ENCODE peak calls at places on chromosomes 13 and 19, in eight cellular contexts. U, S, I, G, W, D, X and N are unnamed samples.

GRCh38 chr19:43738780-43739211 is 16.0 kb downstream of the SMG9 start:
- DNase-seq in G (no peak), W (no peak), U (no peak), I (no peak), X (no peak), S (no peak), D (no peak), N (no peak)

GRCh38 chr13:112455476-112456059 is 79.4 kb downstream of the SPACA7 start:
- DNase-seq in S (no peak), W (no peak), X (no peak), G (no peak), U (no peak), D (no peak), I (no peak), N (no peak)

GRCh38 chr19:57269515-57270250 is 10.6 kb upstream of the ZNF460 start:
- DNase-seq in U (peak; percentile 73), D (peak; percentile 79), I (peak; percentile 7), X (peak; percentile 61), W (peak; percentile 85), G (peak; percentile 74), S (peak; percentile 96), N (no peak)

GRCh38 chr13:36986462-36987240 is 12.5 kb downstream of the ALG5 start:
- DNase-seq in G (peak; percentile 76), D (no peak), X (no peak), U (no peak), W (peak; percentile 65), I (no peak), S (peak; percentile 70), N (no peak)

GRCh38 chr13:99926014-99926731 is 45.4 kb downstream of the ZIC5 start:
- DNase-seq in D (no peak), U (no peak), G (no peak), I (peak; percentile 38), X (no peak), W (peak; percentile 14), S (peak; percentile 16), N (no peak)

GRCh38 chr13:110719036-110719710 is 5.7 kb downstream of the ING1 start:
- DNase-seq in D (no peak), X (no peak), W (no peak), S (no peak), U (no peak), G (no peak), I (no peak), N (no peak)

GRCh38 chr13:33911521-33911920 is 93.6 kb downstream of the RFC3 start:
- DNase-seq in U (no peak), X (no peak), S (no peak), W (no peak), I (no peak), D (no peak), G (peak; percentile 71), N (no peak)

GRCh38 chr19:1747285-1748114 is 5.8 kb upstream of the ONECUT3 start:
- DNase-seq in S (peak; percentile 80), X (peak; percentile 59), G (peak; percentile 99), I (no peak), D (peak; percentile 31), W (peak; percentile 73), U (peak; percentile 27), N (peak; percentile 69)

GRCh38 chr13:24178847-24179845 is 18.6 kb downstream of the SPATA13 start:
- DNase-seq in D (no peak), W (peak; percentile 22), S (peak; percentile 75), I (no peak), U (no peak), G (peak; percentile 37), X (no peak), N (no peak)

GRCh38 chr19:9721861-9722260 is 46.7 kb downstream of the ZNF846 start:
- DNase-seq in G (peak; percentile 48), I (peak; percentile 9), D (no peak), U (no peak), X (no peak), W (no peak), S (no peak), N (peak; percentile 97)

GRCh38 chr13:84951128-84951527 is 848.1 kb downstream of the SLITRK6 start:
- DNase-seq in D (no peak), X (no peak), S (no peak), W (no peak), U (no peak), G (peak; percentile 82), I (no peak), N (no peak)

GRCh38 chr13:73607489-73608156 is 526.6 kb downstream of the KLF12 start:
- DNase-seq in D (no peak), S (peak; percentile 46), W (no peak), X (no peak), G (no peak), I (no peak), U (no peak), N (no peak)

GRCh38 chr13:71517004-71517403 is 350.0 kb downstream of the DACH1 start:
- DNase-seq in W (no peak), G (no peak), I (no peak), D (no peak), S (no peak), U (no peak), X (no peak), N (no peak)

GRCh38 chr19:13623686-13624405 is 117.6 kb upstream of the CACNA1A start:
- DNase-seq in G (no peak), U (no peak), I (no peak), X (no peak), W (no peak), D (no peak), S (no peak), N (no peak)

GRCh38 chr19:16850133-16850532 is 20.9 kb downstream of the SIN3B start:
- DNase-seq in D (no peak), W (peak; percentile 44), I (no peak), S (peak; percentile 80), G (no peak), U (no peak), X (no peak), N (no peak)

GRCh38 chr13:44048326-44048725 is 168.6 kb downstream of the LACC1 start:
- DNase-seq in W (peak; percentile 31), G (no peak), U (no peak), I (no peak), X (peak; percentile 24), S (no peak), D (no peak), N (peak; percentile 27)

GRCh38 chr13:72144625-72145024 is 277.6 kb upstream of the DACH1 start:
- DNase-seq in W (peak; percentile 32), D (no peak), X (no peak), U (no peak), S (no peak), I (no peak), G (no peak), N (no peak)

GRCh38 chr13:66835040-66835628 is 395.0 kb downstream of the PCDH9 start:
- DNase-seq in S (peak; percentile 18), G (no peak), W (peak; percentile 82), U (peak; percentile 66), D (no peak), X (no peak), I (peak; percentile 66), N (no peak)

GRCh38 chr13:25752957-25753540 is 298.8 kb downstream of the SHISA2 start:
- DNase-seq in I (no peak), D (no peak), W (peak; percentile 92), S (peak; percentile 36), U (peak; percentile 91), G (peak; percentile 74), X (no peak), N (peak; percentile 88)

GRCh38 chr19:4711211-4711610 is 12.4 kb downstream of the DPP9 start:
- DNase-seq in D (no peak), U (no peak), G (no peak), S (no peak), W (no peak), I (no peak), X (no peak), N (no peak)

GRCh38 chr19:4713384-4713951 is 10.2 kb downstream of the DPP9 start:
- DNase-seq in X (no peak), W (peak; percentile 95), U (peak; percentile 79), G (peak; percentile 99), I (peak; percentile 43), D (peak; percentile 94), S (peak; percentile 97), N (no peak)

GRCh38 chr19:4715529-4716221 is 8.0 kb downstream of the DPP9 start:
- DNase-seq in S (no peak), I (peak; percentile 15), U (no peak), D (no peak), G (no peak), W (no peak), X (no peak), N (no peak)

GRCh38 chr19:4712771-4713170 is 10.9 kb downstream of the DPP9 start:
- DNase-seq in G (no peak), W (no peak), S (no peak), U (no peak), D (no peak), X (no peak), I (peak; percentile 18), N (no peak)

DNA sequence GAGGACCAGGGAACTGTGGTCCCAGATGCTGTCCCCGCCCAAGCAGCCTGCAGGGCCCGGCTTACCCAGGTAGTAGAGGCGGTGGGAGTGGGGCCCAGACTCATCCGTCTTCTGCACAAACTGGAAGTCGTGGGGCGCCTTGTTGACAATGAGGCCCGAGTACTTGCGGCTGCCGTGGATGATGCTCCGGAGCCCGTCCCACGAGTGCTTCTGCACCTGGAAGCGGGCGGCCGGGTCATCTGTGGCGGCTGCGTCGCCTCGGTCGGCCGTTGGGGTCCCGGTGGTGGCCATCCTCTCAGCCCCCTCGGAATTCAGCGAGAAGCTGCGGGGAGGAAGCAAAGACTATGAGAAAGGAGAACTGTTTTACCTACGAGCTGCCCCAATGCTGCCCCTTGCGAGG is 9.6 kb downstream of the DPP9 start:
- DNase-seq in X (no peak), G (no peak), S (no peak), W (no peak), D (no peak), U (no peak), I (no peak), N (no peak)
- H3K4me3 ChIP-seq in X (no peak overlapping the region), G (no peak overlapping the region), S (no peak overlapping the region), W (no peak overlapping the region), D (no peak overlapping the region), U (no peak overlapping the region), I (no peak overlapping the region), N (no peak overlapping the region)

DNA sequence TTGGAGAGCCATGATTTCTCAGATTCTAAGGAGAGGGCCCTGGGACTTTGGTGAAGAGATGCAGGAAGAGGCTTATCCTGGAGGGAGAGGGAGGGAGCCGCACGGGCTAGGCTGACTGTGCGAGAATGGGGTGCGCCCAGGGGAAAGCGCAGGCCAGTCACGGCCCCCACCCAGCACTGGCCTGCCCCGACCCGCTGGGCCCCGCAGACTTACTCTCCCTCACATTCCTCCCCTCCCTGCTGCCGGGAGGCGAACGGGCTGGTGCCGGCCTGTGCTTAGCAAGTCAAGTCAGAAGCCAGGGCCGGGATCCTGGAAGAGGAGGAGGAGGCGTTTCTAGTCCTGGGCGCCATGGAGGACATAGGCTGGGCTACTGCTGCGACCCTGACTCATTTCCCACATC is 120.0 kb downstream of the CRYL1 start:
- DNase-seq in D (no peak), X (no peak), G (no peak), I (no peak), W (no peak), S (no peak), U (no peak), N (no peak)
- TF ChIP-seq CTCF in D (no peak), X (no peak), G (no peak), I (no peak), W (no peak), S (no peak), U (no peak), N (no peak)

GRCh38 chr19:52785506-52785905 is 1.1 kb downstream of the ZNF600 start:
- DNase-seq in I (no peak), U (no peak), G (no peak), W (no peak), S (no peak), X (no peak), D (no peak), N (no peak)
- H3K4me3 ChIP-seq in I (peak overlapping the region; percentile 68), U (peak overlapping the region; percentile 66), G (peak overlapping the region; percentile 82), W (no peak overlapping the region), S (no peak overlapping the region), X (peak overlapping the region; percentile 98), D (no peak overlapping the region), N (peak overlapping the region; percentile 71)

GRCh38 chr13:97018029-97018819 is 23.9 kb upstream of the OXGR1 start:
- DNase-seq in S (peak; percentile 61), G (peak; percentile 39), D (peak; percentile 25), W (peak; percentile 83), U (peak; percentile 37), I (peak; percentile 41), X (peak; percentile 53), N (peak; percentile 67)
- TF ChIP-seq CTCF in S (peak; percentile 92), G (peak; percentile 89), D (peak; percentile 84), W (peak; percentile 89), U (peak; percentile 93), I (peak; percentile 93), X (peak; percentile 73), N (peak; percentile 90)